ENCODE peak calls at places on chromosome 3, in nine cellular contexts. P is H9, D is AG10803, Y is mesothelial cell of epicardium, U is OCI-LY7, C is tibial artery, H is colonic mucosa, X is fibroblast of pulmonary artery, W is WTC11. Q is an unnamed sample.

GRCh38 chr3:133883657-133884546 is 11.8 kb downstream of the RAB6B start:
- DNase-seq in Y (no peak), H (peak; percentile 7), C (no peak), D (no peak), X (no peak), W (no peak), U (no peak), P (no peak), Q (no peak)

GRCh38 chr3:187971629-187972028 is 182.3 kb upstream of the LPP start:
- DNase-seq in Y (no peak), U (peak; percentile 58), X (no peak), D (no peak), C (no peak), H (no peak), P (no peak), W (peak; percentile 14), Q (no peak)

GRCh38 chr3:31377045-31377642 is 155.6 kb upstream of the STT3B start:
- DNase-seq in C (no peak), P (no peak), W (no peak), Y (no peak), X (peak; percentile 51), U (no peak), D (peak; percentile 50), H (no peak), Q (peak; percentile 85)

GRCh38 chr3:111956995-111957736 is 21.7 kb upstream of the ABHD10 start:
- DNase-seq in X (no peak), P (peak; percentile 32), W (no peak), H (no peak), C (no peak), D (no peak), U (no peak), Y (no peak), Q (no peak)

GRCh38 chr3:102688556-102688930 is 253.7 kb downstream of the ZPLD1 start:
- DNase-seq in X (no peak), P (no peak), U (no peak), W (no peak), D (no peak), Y (no peak), H (no peak), C (no peak), Q (no peak)

GRCh38 chr3:131690800-131691199 is 188.0 kb upstream of the MRPL3 start:
- DNase-seq in U (no peak), W (no peak), C (no peak), Y (no peak), X (no peak), P (no peak), D (no peak), H (no peak), Q (no peak)

GRCh38 chr3:188198001-188198400 is 44.0 kb downstream of the LPP start:
- DNase-seq in D (no peak), Y (no peak), U (no peak), P (no peak), C (no peak), H (no peak), X (no peak), W (no peak), Q (no peak)

GRCh38 chr3:140177943-140178342 is 243.0 kb downstream of the CLSTN2 start:
- DNase-seq in X (no peak), U (no peak), Y (no peak), C (no peak), D (no peak), P (no peak), W (no peak), H (no peak), Q (no peak)

GRCh38 chr3:81485444-81485865 is 276.0 kb downstream of the GBE1 start:
- DNase-seq in W (no peak), X (peak; percentile 84), Y (no peak), C (peak; percentile 65), P (no peak), H (peak; percentile 25), D (peak; percentile 86), U (peak; percentile 3), Q (no peak)

GRCh38 chr3:16741890-16742289 is 136.7 kb upstream of the DAZL start:
- DNase-seq in D (peak; percentile 84), H (no peak), X (peak; percentile 20), W (no peak), P (no peak), U (no peak), Y (no peak), C (no peak), Q (no peak)

GRCh38 chr3:120145498-120146285 is 51.4 kb upstream of the GSK3B start:
- DNase-seq in C (no peak), P (no peak), H (no peak), W (no peak), D (peak; percentile 82), X (peak; percentile 34), Y (no peak), U (no peak), Q (peak; percentile 97)

GRCh38 chr3:57977755-57978715 is 30.2 kb upstream of the FLNB start:
- DNase-seq in P (no peak), W (no peak), Y (no peak), D (no peak), U (no peak), X (no peak), H (peak; percentile 83), C (no peak), Q (peak; percentile 43)

GRCh38 chr3:58646503-58646902 is 20.1 kb downstream of the FAM3D start:
- DNase-seq in W (no peak), P (no peak), U (no peak), D (peak; percentile 15), C (no peak), Y (no peak), X (no peak), H (no peak), Q (peak; percentile 83)

GRCh38 chr3:24264011-24264410 is 230.6 kb downstream of the THRB start:
- DNase-seq in D (no peak), P (no peak), H (no peak), Y (no peak), X (no peak), W (no peak), C (no peak), U (no peak), Q (no peak)

GRCh38 chr3:127275287-127275781 is 12.5 kb downstream of the PRR20G start:
- DNase-seq in C (no peak), H (no peak), P (no peak), Y (no peak), U (no peak), W (no peak), X (no peak), D (peak; percentile 81), Q (peak; percentile 79)

GRCh38 chr3:150775001-150775599 is 12.1 kb upstream of the SIAH2 start:
- DNase-seq in D (peak; percentile 73), C (no peak), U (no peak), Y (no peak), X (peak; percentile 32), P (no peak), H (no peak), W (no peak), Q (no peak)

GRCh38 chr3:119819806-119820205 is 37.9 kb downstream of the NR1I2 start:
- DNase-seq in H (no peak), D (peak; percentile 6), Y (no peak), P (no peak), X (no peak), W (no peak), C (no peak), U (no peak), Q (peak; percentile 14)

GRCh38 chr3:182803006-182803405 is 9.7 kb downstream of the ATP11B start:
- DNase-seq in D (no peak), Y (no peak), C (no peak), W (no peak), P (no peak), H (no peak), X (no peak), U (no peak), Q (peak; percentile 41)

GRCh38 chr3:118945834-118946233 is 88.8 kb downstream of the IGSF11 start:
- DNase-seq in H (no peak), X (no peak), D (no peak), U (no peak), W (no peak), C (no peak), P (no peak), Y (no peak), Q (no peak)

GRCh38 chr3:175312766-175313165 is 453.6 kb downstream of the NAALADL2 start:
- DNase-seq in Y (no peak), C (no peak), X (no peak), U (no peak), D (no peak), H (no peak), P (no peak), W (no peak), Q (no peak)

GRCh38 chr3:127168271-127168670 is 24.7 kb upstream of the PRR23E start:
- DNase-seq in H (no peak), C (peak; percentile 59), Y (no peak), X (no peak), U (no peak), W (no peak), P (no peak), D (no peak), Q (no peak)

GRCh38 chr3:190996376-190996775 is 133.9 kb upstream of the GMNC start:
- DNase-seq in D (no peak), C (no peak), X (no peak), P (no peak), Y (no peak), H (no peak), W (no peak), U (no peak), Q (no peak)

GRCh38 chr3:172711457-172711800 is 562 bp upstream of the NCEH1 start:
- DNase-seq in P (no peak), D (no peak), X (no peak), H (peak; percentile 65), C (no peak), Y (no peak), W (no peak), U (peak; percentile 62), Q (no peak)
- TF ChIP-seq CTCF in P (no peak), D (no peak), X (no peak), H (no peak), C (no peak), Y (peak; percentile 6), W (no peak), U (no peak), Q (no peak)

GRCh38 chr3:194664857-194665256 is 7.1 kb downstream of the LSG1 start:
- DNase-seq in H (no peak), U (no peak), P (no peak), D (no peak), W (no peak), X (peak; percentile 87), Y (no peak), C (no peak), Q (no peak)
- TF ChIP-seq CTCF in H (no peak), U (no peak), P (no peak), D (no peak), W (no peak), X (peak; percentile 42), Y (no peak), C (no peak), Q (no peak)

GRCh38 chr3:125679258-125679657 is 84.0 kb upstream of the OSBPL11 start:
- DNase-seq in C (no peak), X (no peak), U (no peak), Y (no peak), P (no peak), H (no peak), D (no peak), W (no peak), Q (peak; percentile 18)
- TF ChIP-seq CTCF in C (no peak), X (no peak), U (no peak), Y (no peak), P (no peak), H (no peak), D (no peak), W (no peak), Q (no peak)

DNA sequence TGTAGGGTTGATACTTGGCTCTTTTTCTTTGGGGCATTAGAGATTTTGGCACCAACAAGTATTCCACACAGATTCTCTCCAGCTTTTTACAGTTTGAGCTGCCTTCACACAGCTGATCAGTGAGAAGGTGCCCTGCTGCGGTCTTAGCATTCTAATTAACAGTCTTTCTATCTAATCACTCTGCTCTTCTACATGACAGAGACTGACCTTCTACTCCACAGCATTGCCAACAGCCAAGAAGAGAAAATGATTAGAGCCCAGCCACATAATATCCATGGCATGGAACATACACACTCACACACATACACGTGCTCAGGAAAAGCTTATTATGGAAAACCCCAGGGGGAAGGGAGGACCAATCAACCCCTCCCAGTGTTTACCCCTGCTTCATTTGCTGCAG is 76.1 kb upstream of the PPP2R3A start:
- DNase-seq in X (no peak), U (no peak), D (no peak), C (no peak), Y (no peak), W (no peak), H (no peak), P (no peak), Q (no peak)
- TF ChIP-seq CTCF in X (no peak), U (no peak), D (no peak), C (no peak), Y (no peak), W (no peak), H (no peak), P (no peak), Q (no peak)